ENCODE peak calls at places on chromosomes 11 and 22, in five cellular contexts. One of them, this sample, is unnamed.

GRCh38 chr11:121722431-121723256 is 269.9 kb upstream of the SORL1-AS1 start:
- DNase-seq in neural crest cell: peak; percentile 62
- DNase-seq in prostate gland: peak; percentile 42
- DNase-seq in LoVo: no peak
- DNase-seq in T follicular helper cell: no peak
- DNase-seq in this sample: peak; percentile 64

GRCh38 chr11:12547953-12548650 is 126.1 kb upstream of the TEAD1 start:
- DNase-seq in neural crest cell: no peak
- DNase-seq in prostate gland: no peak
- DNase-seq in LoVo: no peak
- DNase-seq in T follicular helper cell: no peak
- DNase-seq in this sample: no peak

GRCh38 chr11:16271258-16271657 is 85.1 kb downstream of the SOX6 start:
- DNase-seq in neural crest cell: no peak
- DNase-seq in prostate gland: no peak
- DNase-seq in LoVo: no peak
- DNase-seq in T follicular helper cell: no peak
- DNase-seq in this sample: no peak

GRCh38 chr11:71309181-71309580 is 56.8 kb upstream of the SHANK2 start:
- DNase-seq in neural crest cell: no peak
- DNase-seq in prostate gland: no peak
- DNase-seq in LoVo: no peak
- DNase-seq in T follicular helper cell: no peak
- DNase-seq in this sample: no peak

GRCh38 chr11:118547132-118547531 is 16.1 kb downstream of the TMEM25 start:
- DNase-seq in neural crest cell: no peak
- DNase-seq in prostate gland: no peak
- DNase-seq in LoVo: no peak
- DNase-seq in T follicular helper cell: no peak
- DNase-seq in this sample: no peak

GRCh38 chr11:116951762-116952161 is 114.3 kb upstream of the APOA1 start:
- DNase-seq in neural crest cell: no peak
- DNase-seq in prostate gland: no peak
- DNase-seq in LoVo: no peak
- DNase-seq in T follicular helper cell: no peak
- DNase-seq in this sample: no peak

GRCh38 chr11:12811861-12812260 is 137.6 kb downstream of the TEAD1 start:
- DNase-seq in neural crest cell: no peak
- DNase-seq in prostate gland: no peak
- DNase-seq in LoVo: no peak
- DNase-seq in T follicular helper cell: no peak
- DNase-seq in this sample: no peak

GRCh38 chr11:94767701-94768601 is at the start of gene AMOTL1:
- DNase-seq in neural crest cell: peak; percentile 80
- DNase-seq in prostate gland: peak; percentile 89
- DNase-seq in LoVo: no peak
- DNase-seq in T follicular helper cell: no peak
- DNase-seq in this sample: peak; percentile 81

GRCh38 chr11:119995730-119996491 is 142.0 kb downstream of the TRIM29 start:
- DNase-seq in neural crest cell: no peak
- DNase-seq in prostate gland: peak; percentile 57
- DNase-seq in LoVo: no peak
- DNase-seq in T follicular helper cell: no peak
- DNase-seq in this sample: no peak

GRCh38 chr22:37661160-37661924 is 2.8 kb downstream of the PDXP start:
- DNase-seq in neural crest cell: no peak
- DNase-seq in prostate gland: no peak
- DNase-seq in LoVo: no peak
- DNase-seq in T follicular helper cell: no peak
- DNase-seq in this sample: no peak

GRCh38 chr22:42754658-42755057 is 34.0 kb upstream of the A4GALT start:
- DNase-seq in neural crest cell: no peak
- DNase-seq in prostate gland: no peak
- DNase-seq in LoVo: no peak
- DNase-seq in T follicular helper cell: no peak
- DNase-seq in this sample: peak; percentile 55

GRCh38 chr22:35023692-35024363 is 42.1 kb upstream of the ISX start:
- DNase-seq in neural crest cell: peak; percentile 92
- DNase-seq in prostate gland: peak; percentile 70
- DNase-seq in LoVo: peak; percentile 47
- DNase-seq in T follicular helper cell: peak; percentile 2
- DNase-seq in this sample: peak; percentile 87

GRCh38 chr22:32558681-32559355 is 84.2 kb downstream of the FBXO7 start:
- DNase-seq in neural crest cell: no peak
- DNase-seq in prostate gland: peak; percentile 56
- DNase-seq in LoVo: peak; percentile 91
- DNase-seq in T follicular helper cell: no peak
- DNase-seq in this sample: peak; percentile 92

GRCh38 chr11:69773626-69774353 is 1.4 kb downstream of the FGF4 start:
- DNase-seq in neural crest cell: no peak
- DNase-seq in prostate gland: no peak
- DNase-seq in LoVo: no peak
- DNase-seq in T follicular helper cell: no peak
- DNase-seq in this sample: no peak

GRCh38 chr11:21144556-21144955 is 475.2 kb downstream of the NELL1 start:
- DNase-seq in neural crest cell: no peak
- DNase-seq in prostate gland: no peak
- DNase-seq in LoVo: no peak
- DNase-seq in T follicular helper cell: no peak
- DNase-seq in this sample: no peak

GRCh38 chr11:131370901-131371790 is 731 bp downstream of the NTM start:
- DNase-seq in neural crest cell: no peak
- DNase-seq in prostate gland: no peak
- DNase-seq in LoVo: no peak
- DNase-seq in T follicular helper cell: no peak
- DNase-seq in this sample: no peak

GRCh38 chr11:84419576-84419975 is 1133.4 kb upstream of the CCDC90B start:
- DNase-seq in neural crest cell: no peak
- DNase-seq in prostate gland: no peak
- DNase-seq in LoVo: no peak
- DNase-seq in T follicular helper cell: no peak
- DNase-seq in this sample: no peak

GRCh38 chr11:125441648-125442410 is 54.2 kb downstream of the FEZ1 start:
- DNase-seq in neural crest cell: no peak
- DNase-seq in prostate gland: no peak
- DNase-seq in LoVo: no peak
- DNase-seq in T follicular helper cell: no peak
- DNase-seq in this sample: no peak

GRCh38 chr11:12693485-12694181 is 19.4 kb downstream of the TEAD1 start:
- DNase-seq in neural crest cell: no peak
- DNase-seq in prostate gland: peak; percentile 62
- DNase-seq in LoVo: peak; percentile 87
- DNase-seq in T follicular helper cell: no peak
- DNase-seq in this sample: peak; percentile 59

GRCh38 chr11:122673706-122674105 is 18.2 kb downstream of the UBASH3B start:
- DNase-seq in neural crest cell: no peak
- DNase-seq in prostate gland: no peak
- DNase-seq in LoVo: no peak
- DNase-seq in T follicular helper cell: no peak
- DNase-seq in this sample: no peak

GRCh38 chr22:36244522-36245391 is 5.4 kb upstream of the APOL2 start:
- DNase-seq in neural crest cell: no peak
- DNase-seq in prostate gland: no peak
- DNase-seq in LoVo: no peak
- DNase-seq in T follicular helper cell: no peak
- DNase-seq in this sample: no peak

GRCh38 chr11:65611028-65611757 is 2.8 kb downstream of the MAP3K11 start:
- DNase-seq in neural crest cell: no peak
- DNase-seq in prostate gland: no peak
- DNase-seq in LoVo: no peak
- DNase-seq in T follicular helper cell: no peak
- DNase-seq in this sample: no peak

GRCh38 chr22:49747705-49748104 is 80.0 kb downstream of the BRD1 start:
- DNase-seq in neural crest cell: no peak
- DNase-seq in prostate gland: no peak
- DNase-seq in LoVo: no peak
- DNase-seq in T follicular helper cell: no peak
- DNase-seq in this sample: no peak

GRCh38 chr11:72072348-72072747 is 8.0 kb downstream of the NUMA1 start:
- DNase-seq in neural crest cell: no peak
- DNase-seq in prostate gland: peak; percentile 43
- DNase-seq in LoVo: no peak
- DNase-seq in T follicular helper cell: no peak
- DNase-seq in this sample: peak; percentile 33